ENCODE peak calls at places on chromosomes 6 and 20, in ten cellular contexts. H is A549, X is transverse colon, G is tibial nerve, Y is HepG2, R is H1, I is stomach, T is GM12878, C is suprapubic skin, E is SK-N-SH. J is an unnamed sample.

GRCh38 chr20:53579581-53580375 is 13.9 kb downstream of the ZNF217 start:
- DNase-seq in Y (peak; percentile 99), T (no peak), R (no peak), H (no peak), E (no peak), C (no peak), I (peak; percentile 25), G (no peak), X (peak; percentile 38), J (no peak)

GRCh38 chr20:60001027-60001567 is 42.9 kb downstream of the CDH26 start:
- DNase-seq in T (no peak), Y (no peak), G (no peak), X (no peak), H (no peak), C (no peak), E (no peak), R (no peak), I (no peak), J (no peak)

GRCh38 chr6:167495506-167496391 is 170.9 kb downstream of the TTLL2 start:
- DNase-seq in G (no peak), T (no peak), R (no peak), X (no peak), H (no peak), I (no peak), E (peak; percentile 76), C (no peak), Y (no peak), J (no peak)

GRCh38 chr6:158309814-158310213 is 2.5 kb upstream of the TULP4 start:
- DNase-seq in G (no peak), E (no peak), X (no peak), H (no peak), Y (no peak), T (no peak), R (no peak), I (no peak), C (no peak), J (no peak)

GRCh38 chr6:83868639-83869038 is 9.2 kb downstream of the CYB5R4 start:
- DNase-seq in X (no peak), T (no peak), I (no peak), G (no peak), H (no peak), E (no peak), Y (no peak), R (no peak), C (no peak), J (no peak)

GRCh38 chr6:25815194-25815593 is 16.7 kb downstream of the SLC17A1 start:
- DNase-seq in E (no peak), G (no peak), Y (no peak), I (no peak), H (no peak), T (no peak), C (no peak), R (no peak), X (no peak), J (no peak)

GRCh38 chr6:132079286-132079685 is 128.1 kb upstream of the CCN2 start:
- DNase-seq in T (no peak), G (no peak), I (no peak), E (no peak), H (no peak), C (no peak), R (no peak), X (no peak), Y (no peak), J (no peak)

GRCh38 chr20:9514461-9515210 is at the start of gene LAMP5:
- DNase-seq in T (no peak), H (no peak), X (no peak), R (no peak), Y (no peak), C (no peak), I (no peak), E (peak; percentile 82), G (no peak), J (no peak)

GRCh38 chr6:3874069-3874468 is 24.9 kb downstream of the FAM50B start:
- DNase-seq in T (no peak), R (no peak), C (peak; percentile 67), X (no peak), I (no peak), H (no peak), Y (no peak), G (no peak), E (no peak), J (no peak)

GRCh38 chr6:30518505-30518850 is 29.2 kb downstream of the HLA-E start:
- DNase-seq in C (no peak), G (no peak), E (no peak), I (no peak), Y (peak; percentile 20), H (no peak), R (no peak), T (no peak), X (no peak), J (no peak)

GRCh38 chr6:16398587-16398986 is 160.2 kb downstream of the GMPR start:
- DNase-seq in R (no peak), T (no peak), Y (no peak), I (no peak), H (no peak), E (no peak), G (no peak), C (no peak), X (no peak), J (no peak)

GRCh38 chr6:16470502-16471221 is 232.3 kb downstream of the GMPR start:
- DNase-seq in X (no peak), G (no peak), H (no peak), T (no peak), Y (no peak), R (no peak), C (no peak), E (no peak), I (no peak), J (no peak)

GRCh38 chr6:121549741-121550140 is 114.3 kb downstream of the GJA1 start:
- DNase-seq in X (no peak), R (no peak), T (no peak), H (no peak), I (no peak), E (no peak), C (no peak), G (no peak), Y (no peak), J (no peak)

GRCh38 chr6:28606424-28607391 is 81.0 kb downstream of the GPX5 start:
- DNase-seq in X (no peak), H (peak; percentile 83), Y (peak; percentile 83), C (no peak), I (no peak), T (peak; percentile 45), E (peak; percentile 90), R (no peak), G (no peak), J (peak; percentile 21)
- TF ChIP-seq CTCF in X (no peak), H (peak; percentile 28), Y (peak; percentile 40), C (no peak), I (no peak), T (peak; percentile 40), E (peak; percentile 56), R (peak; percentile 20), G (peak; percentile 7), J (no peak)

GRCh38 chr20:10939297-10939949 is 265.6 kb upstream of the JAG1 start:
- DNase-seq in I (no peak), C (no peak), T (no peak), H (no peak), X (no peak), E (no peak), G (no peak), R (no peak), Y (no peak), J (no peak)
- TF ChIP-seq EP300 in I (no peak), C (no peak), T (no peak), H (no peak), X (no peak), E (no peak), G (no peak), R (no peak), Y (no peak), J (no peak)

DNA sequence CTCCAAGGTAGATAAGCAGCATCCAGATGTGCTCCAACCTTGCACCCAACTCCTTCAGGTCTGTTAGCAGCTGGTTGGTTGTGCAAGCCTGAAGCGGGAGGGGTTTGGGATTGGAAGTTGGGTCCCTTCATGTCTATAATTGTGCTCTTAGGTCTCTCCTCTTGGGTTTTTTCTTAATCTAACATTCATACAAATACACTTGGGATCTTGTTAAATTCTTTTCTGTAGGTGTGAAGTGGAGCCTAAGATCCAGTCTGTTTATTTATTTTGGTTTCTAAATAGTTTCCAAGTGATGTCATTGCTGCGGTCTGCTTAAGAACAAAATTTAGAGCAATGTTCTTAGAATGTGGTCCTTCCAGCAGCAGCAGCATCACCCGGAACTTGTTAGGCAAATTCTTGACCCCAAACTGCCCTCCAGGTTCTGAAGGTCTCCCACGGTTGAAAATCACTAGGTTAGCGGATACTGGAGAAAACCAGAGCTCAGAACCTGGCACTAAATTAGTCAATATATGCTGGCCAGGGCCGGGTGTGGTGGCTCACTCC is 5.3 kb downstream of the UBE2C start:
- DNase-seq in Y (no peak), I (no peak), E (no peak), G (no peak), R (no peak), H (no peak), X (no peak), T (no peak), C (no peak), J (no peak)
- H3K27ac ChIP-seq in Y (no peak overlapping the region), I (no peak overlapping the region), E (no peak overlapping the region), G (peak overlapping the region; percentile 43), R (no peak overlapping the region), H (no peak overlapping the region), X (no peak overlapping the region), T (no peak overlapping the region), C (peak overlapping the region; percentile 50), J (no peak overlapping the region)

GRCh38 chr20:19249515-19249914 is 37.1 kb downstream of the SLC24A3 start:
- DNase-seq in H (no peak), Y (no peak), E (no peak), C (no peak), X (no peak), G (no peak), T (no peak), I (no peak), R (no peak), J (no peak)
- TF ChIP-seq CTCF in H (peak; percentile 8), Y (peak; percentile 47), E (peak; percentile 16), C (no peak), X (no peak), G (no peak), T (peak; percentile 18), I (no peak), R (no peak), J (no peak)

DNA sequence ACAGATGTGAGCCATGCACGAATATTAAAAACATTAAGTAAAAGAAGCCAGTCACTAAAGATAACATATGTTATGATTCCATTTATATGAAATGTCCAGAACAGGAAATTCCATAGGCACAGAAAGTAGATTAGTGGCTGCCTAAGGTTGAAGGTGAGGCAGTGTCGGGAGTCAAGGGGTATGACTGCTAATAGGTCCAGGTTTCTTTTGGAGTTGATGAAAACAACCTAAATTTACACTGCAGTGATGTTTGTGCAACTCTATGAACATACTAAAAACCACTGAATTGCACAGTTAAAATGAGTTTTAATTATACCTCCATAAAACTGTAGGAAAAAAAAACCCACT is 14.4 kb downstream of the SRPK1 start:
- DNase-seq in R (no peak), H (no peak), I (no peak), E (no peak), G (no peak), T (no peak), C (no peak), X (no peak), Y (no peak), J (no peak)
- TF ChIP-seq EP300 in R (no peak), H (no peak), I (no peak), E (no peak), G (no peak), T (no peak), C (no peak), X (no peak), Y (no peak), J (no peak)